ENCODE peak calls at places on chromosomes 3 and 15, in eight cellular contexts. C is RWPE2, J is OCI-LY7, N is ovary, Q is heart left ventricle, A is skeletal muscle cell, S is upper lobe of right lung, U is stomach. G is an unnamed sample.

GRCh38 chr15:39495871-39496459 is 84.9 kb upstream of the THBS1 start:
- DNase-seq in C (no peak), J (no peak), N (peak), Q (no peak), A (no peak), S (no peak), U (no peak), G (no peak)

GRCh38 chr15:63677778-63678177 is 80.6 kb downstream of the FBXL22 start:
- DNase-seq in C (peak), J (no peak), N (peak), Q (peak), A (no peak), S (peak), U (peak), G (no peak)

GRCh38 chr15:69718916-69719315 is 266.3 kb downstream of the RPLP1 start:
- DNase-seq in C (no peak), J (peak), N (no peak), Q (peak), A (no peak), S (peak), U (no peak), G (no peak)

GRCh38 chr3:162087361-162087760 is 590.8 kb downstream of the OTOL1 start:
- DNase-seq in C (no peak), J (no peak), N (no peak), Q (no peak), A (no peak), S (no peak), U (no peak), G (no peak)

GRCh38 chr3:44762170-44762677 is 630 bp downstream of the KIF15 start:
- DNase-seq in C (no peak), J (peak), N (no peak), Q (no peak), A (no peak), S (no peak), U (no peak), G (no peak)

GRCh38 chr15:66390670-66391069 is 4.0 kb downstream of the MAP2K1 start:
- DNase-seq in C (no peak), J (peak), N (no peak), Q (no peak), A (no peak), S (no peak), U (no peak), G (no peak)

GRCh38 chr15:77500986-77501385 is 80.3 kb downstream of the HMG20A start:
- DNase-seq in C (no peak), J (no peak), N (no peak), Q (no peak), A (peak), S (no peak), U (no peak), G (no peak)

GRCh38 chr3:14170569-14171159 is 7.7 kb downstream of the XPC start:
- DNase-seq in C (no peak), J (no peak), N (no peak), Q (no peak), A (peak), S (no peak), U (no peak), G (no peak)

GRCh38 chr3:47362704-47363103 is 18.1 kb upstream of the PTPN23 start:
- DNase-seq in C (no peak), J (no peak), N (no peak), Q (no peak), A (no peak), S (peak), U (no peak), G (no peak)

GRCh38 chr15:62904041-62904440 is 138.5 kb upstream of the TPM1 start:
- DNase-seq in C (no peak), J (no peak), N (no peak), Q (no peak), A (no peak), S (no peak), U (no peak), G (no peak)

GRCh38 chr15:55993804-55994539 is 560 bp upstream of the NEDD4 start:
- DNase-seq in C (peak), J (no peak), N (no peak), Q (no peak), A (no peak), S (no peak), U (no peak), G (peak)

GRCh38 chr3:8629151-8630021 is 15.2 kb downstream of the SSUH2 start:
- DNase-seq in C (peak), J (no peak), N (no peak), Q (no peak), A (peak), S (peak), U (peak), G (peak)

GRCh38 chr15:85381850-85382751 is 1.7 kb downstream of the AKAP13 start:
- DNase-seq in C (no peak), J (peak), N (no peak), Q (no peak), A (no peak), S (no peak), U (no peak), G (no peak)

GRCh38 chr3:103712320-103713008 is 1277.6 kb downstream of the ZPLD1 start:
- DNase-seq in C (no peak), J (no peak), N (no peak), Q (no peak), A (peak), S (no peak), U (no peak), G (no peak)

GRCh38 chr3:50337175-50337861 is 3.3 kb downstream of the RASSF1 start:
- DNase-seq in C (peak), J (peak), N (peak), Q (peak), A (peak), S (peak), U (peak), G (peak)

GRCh38 chr3:100993309-100993708 is at the start of gene ABI3BP:
- DNase-seq in C (peak), J (no peak), N (peak), Q (peak), A (peak), S (peak), U (peak), G (peak)

GRCh38 chr3:188153498-188153948 is 434 bp upstream of the LPP start:
- DNase-seq in C (peak), J (peak), N (peak), Q (peak), A (peak), S (peak), U (peak), G (peak)

GRCh38 chr15:82108489-82109078 is 62.8 kb upstream of the MEX3B start:
- DNase-seq in C (no peak), J (peak), N (peak), Q (peak), A (no peak), S (peak), U (peak), G (no peak)

GRCh38 chr15:71013446-71013845 is 101.8 kb upstream of the THSD4 start:
- DNase-seq in C (no peak), J (no peak), N (no peak), Q (no peak), A (no peak), S (no peak), U (no peak), G (no peak)

GRCh38 chr3:167228135-167228534 is 152.0 kb downstream of the ZBBX start:
- DNase-seq in C (no peak), J (no peak), N (no peak), Q (no peak), A (peak), S (no peak), U (no peak), G (no peak)

GRCh38 chr3:15647629-15648167 is 46.2 kb downstream of the BTD start:
- DNase-seq in C (no peak), J (peak), N (no peak), Q (no peak), A (peak), S (no peak), U (no peak), G (no peak)
- H3K4me3 ChIP-seq in C (no peak), J (no peak), N (no peak), Q (no peak), A (no peak), S (no peak), U (no peak), G (peak)

GRCh38 chr3:12692444-12692843 is 28.5 kb upstream of the RAF1 start:
- DNase-seq in C (no peak), J (no peak), N (no peak), Q (no peak), A (no peak), S (no peak), U (no peak), G (no peak)

GRCh38 chr3:12687948-12688347 is 24.0 kb upstream of the RAF1 start:
- DNase-seq in C (no peak), J (no peak), N (no peak), Q (no peak), A (no peak), S (no peak), U (no peak), G (no peak)

GRCh38 chr3:12695112-12695511 is 31.2 kb upstream of the RAF1 start:
- DNase-seq in C (no peak), J (no peak), N (no peak), Q (no peak), A (no peak), S (no peak), U (no peak), G (no peak)

GRCh38 chr3:12689997-12690711 is 26.2 kb upstream of the RAF1 start:
- DNase-seq in C (no peak), J (no peak), N (no peak), Q (no peak), A (no peak), S (no peak), U (no peak), G (no peak)

GRCh38 chr3:12691733-12692132 is 27.8 kb upstream of the RAF1 start:
- DNase-seq in C (no peak), J (no peak), N (no peak), Q (no peak), A (no peak), S (no peak), U (no peak), G (no peak)
- H3K4me3 ChIP-seq in C (no peak), J (no peak), N (no peak), Q (no peak), A (no peak), S (no peak), U (no peak), G (no peak)

GRCh38 chr3:134652409-134652831 is 1.6 kb upstream of the KY start:
- DNase-seq in C (no peak), J (no peak), N (no peak), Q (no peak), A (peak), S (no peak), U (peak), G (no peak)

GRCh38 chr3:134651347-134652041 is 672 bp upstream of the KY start:
- DNase-seq in C (no peak), J (no peak), N (peak), Q (peak), A (no peak), S (no peak), U (peak), G (no peak)

GRCh38 chr3:134652886-134653630 is 2.2 kb upstream of the KY start:
- DNase-seq in C (no peak), J (no peak), N (no peak), Q (no peak), A (no peak), S (no peak), U (no peak), G (no peak)

GRCh38 chr3:134649106-134649705 is 1.6 kb downstream of the KY start:
- DNase-seq in C (no peak), J (no peak), N (no peak), Q (no peak), A (no peak), S (no peak), U (no peak), G (peak)

GRCh38 chr3:134650431-134651346 is at the start of gene KY:
- DNase-seq in C (no peak), J (no peak), N (peak), Q (peak), A (no peak), S (peak), U (peak), G (no peak)
- H3K4me3 ChIP-seq in C (peak), J (no peak), N (peak), Q (peak), A (peak), S (peak), U (peak), G (peak)

DNA sequence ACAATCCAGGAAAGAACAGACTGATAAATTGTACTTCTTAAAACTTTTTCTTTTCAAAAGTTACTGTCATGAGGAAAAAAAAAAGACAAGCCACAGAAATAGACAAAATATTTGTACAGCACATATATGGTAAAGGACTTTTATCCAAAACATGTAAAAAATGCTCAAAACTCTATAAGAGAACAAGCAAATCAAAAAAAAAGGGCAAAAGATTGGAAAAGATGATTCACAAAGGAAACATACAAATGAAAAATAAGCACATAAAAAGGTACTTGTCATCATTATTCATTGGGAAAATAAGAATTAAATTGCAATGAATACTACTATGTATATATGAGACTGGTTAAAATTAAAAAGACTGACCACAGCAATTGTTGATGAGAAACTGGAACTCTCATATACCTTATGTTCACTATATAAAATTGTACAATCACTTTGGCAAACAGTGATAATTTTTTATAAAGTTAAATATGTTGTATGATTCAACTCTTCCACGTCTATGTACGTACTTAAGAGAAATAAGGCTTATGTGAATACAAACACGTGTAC is 39.7 kb downstream of the DIPK2A start:
- DNase-seq in C (no peak), J (no peak), N (no peak), Q (no peak), A (no peak), S (no peak), U (no peak), G (no peak)
- H3K4me3 ChIP-seq in C (no peak), J (no peak), N (no peak), Q (no peak), A (no peak), S (no peak), U (no peak), G (no peak)

DNA sequence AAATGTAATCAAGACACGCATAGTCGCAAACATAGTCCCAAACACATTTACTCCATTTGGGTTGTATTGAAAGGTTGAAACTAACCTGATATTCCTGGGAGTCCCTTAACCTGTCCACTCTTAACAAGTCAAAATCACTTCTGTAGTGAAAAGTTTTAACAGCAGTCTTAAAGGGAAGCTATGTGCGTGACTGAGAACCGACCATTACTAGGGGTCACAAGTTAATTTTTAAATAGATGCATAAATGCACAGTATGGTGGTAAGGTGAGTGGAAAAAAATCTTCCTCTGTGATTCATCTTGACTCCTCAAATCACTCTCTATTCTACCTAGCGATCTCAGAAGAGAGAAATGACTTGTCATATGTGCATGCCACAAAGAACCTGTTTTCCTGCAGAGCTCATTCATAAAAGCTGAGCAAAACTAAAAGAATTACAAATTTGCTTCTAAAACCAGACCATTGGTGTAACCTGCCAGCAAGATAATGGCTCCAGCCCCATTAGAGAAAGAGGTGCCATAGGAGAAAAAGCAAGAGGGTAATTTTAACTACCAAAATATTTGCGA is 4.8 kb downstream of the GPR15 start:
- DNase-seq in C (no peak), J (peak), N (no peak), Q (no peak), A (no peak), S (no peak), U (no peak), G (no peak)
- H3K4me3 ChIP-seq in C (no peak), J (peak), N (no peak), Q (no peak), A (no peak), S (no peak), U (no peak), G (no peak)

GRCh38 chr15:97966924-97967620 is 6.6 kb downstream of the ARRDC4 start:
- DNase-seq in C (no peak), J (no peak), N (no peak), Q (no peak), A (no peak), S (no peak), U (no peak), G (no peak)

GRCh38 chr15:97962263-97962662 is 1.8 kb downstream of the ARRDC4 start:
- DNase-seq in C (no peak), J (no peak), N (no peak), Q (no peak), A (no peak), S (no peak), U (no peak), G (no peak)

GRCh38 chr15:97960364-97961066 is at the start of gene ARRDC4:
- DNase-seq in C (peak), J (no peak), N (peak), Q (peak), A (peak), S (peak), U (peak), G (peak)

GRCh38 chr15:97961067-97961954 is 808 bp downstream of the ARRDC4 start:
- DNase-seq in C (no peak), J (no peak), N (peak), Q (peak), A (no peak), S (peak), U (peak), G (peak)

GRCh38 chr15:97963779-97964178 is 3.3 kb downstream of the ARRDC4 start:
- DNase-seq in C (no peak), J (no peak), N (no peak), Q (no peak), A (no peak), S (no peak), U (no peak), G (no peak)
- H3K4me3 ChIP-seq in C (no peak), J (no peak), N (no peak), Q (no peak), A (no peak), S (no peak), U (no peak), G (no peak)

GRCh38 chr15:28885289-28885629 is 515 bp upstream of the APBA2 start:
- DNase-seq in C (no peak), J (no peak), N (no peak), Q (no peak), A (no peak), S (no peak), U (no peak), G (no peak)
- H3K4me3 ChIP-seq in C (peak), J (no peak), N (no peak), Q (peak), A (peak), S (peak), U (peak), G (peak)

GRCh38 chr15:28097656-28098359 is 1.3 kb downstream of the OCA2 start:
- DNase-seq in C (no peak), J (no peak), N (no peak), Q (no peak), A (no peak), S (no peak), U (no peak), G (peak)

GRCh38 chr15:28096720-28097431 is 2.2 kb downstream of the OCA2 start:
- DNase-seq in C (no peak), J (no peak), N (no peak), Q (no peak), A (no peak), S (no peak), U (no peak), G (peak)

GRCh38 chr15:28093761-28094535 is 5.2 kb downstream of the OCA2 start:
- DNase-seq in C (no peak), J (no peak), N (no peak), Q (no peak), A (no peak), S (no peak), U (no peak), G (peak)

GRCh38 chr15:28096411-28096719 is 2.8 kb downstream of the OCA2 start:
- DNase-seq in C (no peak), J (no peak), N (no peak), Q (no peak), A (no peak), S (no peak), U (no peak), G (no peak)

DNA sequence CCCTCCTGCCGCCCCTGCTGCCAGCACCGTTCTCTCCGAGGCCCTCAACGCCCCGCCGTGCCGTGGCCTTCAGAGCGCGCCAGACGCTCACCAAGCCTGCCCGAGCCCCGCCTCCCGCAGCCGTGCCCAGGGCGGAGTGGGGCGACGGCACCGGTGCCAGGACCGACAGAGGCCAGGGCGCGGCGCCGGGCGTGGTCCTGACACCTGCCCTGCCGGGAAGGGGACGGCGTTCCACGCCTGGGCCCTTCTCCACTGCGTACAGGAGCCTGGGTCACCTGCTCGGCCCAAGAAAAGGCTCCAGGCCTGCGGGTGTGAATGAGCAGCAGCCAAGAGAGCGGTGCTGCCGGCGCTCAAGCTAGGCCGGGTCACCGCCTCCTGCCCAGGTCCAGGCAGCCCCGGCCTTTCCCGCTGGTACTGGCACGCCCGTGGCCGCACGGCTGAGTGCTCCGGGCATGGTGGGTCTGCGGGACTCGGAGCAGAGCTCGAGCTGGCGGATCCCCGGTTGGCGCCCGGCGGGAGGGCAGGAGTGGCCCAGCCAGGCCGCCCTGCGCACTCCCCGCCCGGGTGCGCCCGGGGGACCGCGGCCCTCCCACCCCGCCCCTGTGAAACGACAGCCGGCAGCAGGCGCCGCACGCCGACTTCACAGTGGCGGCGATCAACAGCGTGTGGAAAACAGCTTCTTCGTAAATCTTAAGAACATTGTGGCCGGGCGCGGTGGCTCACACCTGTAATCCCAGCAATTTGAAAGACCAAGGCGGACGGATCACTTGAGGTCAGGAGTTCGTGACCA is 4.2 kb downstream of the OCA2 start:
- DNase-seq in C (no peak), J (no peak), N (no peak), Q (no peak), A (no peak), S (peak), U (peak), G (peak)
- H3K4me3 ChIP-seq in C (peak), J (no peak), N (peak), Q (peak), A (peak), S (peak), U (peak), G (peak)

DNA sequence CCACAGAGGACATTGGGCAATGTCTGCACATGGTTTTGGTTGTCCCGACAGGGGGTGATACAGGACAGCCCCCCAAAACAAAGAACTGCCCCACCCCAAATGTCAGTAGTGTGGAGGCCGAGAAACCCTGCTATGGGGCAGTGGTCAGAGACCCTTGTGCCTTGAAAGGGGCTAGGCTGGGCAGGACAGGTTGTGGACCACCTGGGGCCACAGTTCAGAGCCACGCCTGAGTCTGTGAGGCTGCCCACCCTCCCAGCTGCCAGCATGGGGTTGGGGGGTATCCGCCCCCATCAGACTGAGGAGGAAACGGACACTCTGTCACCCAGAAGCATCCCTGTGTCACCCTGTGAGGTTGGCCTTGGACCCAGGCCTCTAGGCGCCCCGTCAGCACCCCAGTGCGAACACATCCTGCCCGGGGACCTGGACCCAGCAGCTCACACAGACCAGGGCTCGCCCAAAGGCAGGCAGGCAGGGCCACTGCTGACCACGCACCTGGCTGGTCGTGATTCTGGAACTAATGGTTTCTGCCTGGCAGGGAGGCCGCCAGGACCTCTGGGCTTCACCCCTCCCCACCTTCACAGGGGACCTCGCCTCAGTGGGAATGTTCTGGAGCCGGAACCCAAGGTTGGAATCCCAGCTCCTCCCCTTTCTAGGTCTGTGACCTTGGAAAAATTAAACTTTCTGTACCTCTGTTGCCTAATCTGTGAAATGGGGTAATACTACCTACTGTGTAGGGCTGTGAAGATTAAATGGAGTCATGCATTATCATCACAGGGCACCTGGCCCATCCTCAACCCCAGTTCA is 1.4 kb downstream of the SLC41A3 start:
- DNase-seq in C (no peak), J (no peak), N (no peak), Q (no peak), A (no peak), S (no peak), U (no peak), G (no peak)
- H3K4me3 ChIP-seq in C (no peak), J (peak), N (no peak), Q (peak), A (peak), S (peak), U (peak), G (peak)